ENCODE peak calls at places on chromosomes 1 and 21, in nine cellular contexts. N, P, W, G, H, Y, D, L and X are unnamed samples.

GRCh38 chr1:33244143-33244808 is 12.0 kb upstream of the ZNF362 start:
- DNase-seq in N (no peak), G (no peak), L (no peak), W (peak), H (no peak), Y (no peak), D (peak), P (no peak), X (no peak)

GRCh38 chr1:196136396-196136795 is 471.8 kb downstream of the KCNT2 start:
- DNase-seq in N (no peak), D (no peak), P (no peak), Y (no peak), G (no peak), W (peak), L (no peak), H (no peak), X (no peak)

GRCh38 chr21:37787456-37787855 is 128.8 kb downstream of the KCNJ6 start:
- DNase-seq in L (no peak), Y (peak), G (no peak), D (no peak), H (peak), P (no peak), W (peak), N (no peak), X (peak)

GRCh38 chr1:158506369-158506987 is 34.5 kb downstream of the OR10R2 start:
- DNase-seq in G (peak), N (peak), Y (peak), D (peak), L (peak), W (no peak), H (peak), P (no peak), X (no peak)

GRCh38 chr1:149966405-149966804 is 29.7 kb upstream of the MTMR11 start:
- DNase-seq in Y (no peak), N (no peak), G (no peak), H (no peak), P (no peak), W (no peak), L (no peak), D (no peak), X (no peak)

GRCh38 chr1:18542351-18542750 is 61.6 kb downstream of the KLHDC7A start:
- DNase-seq in N (no peak), L (no peak), P (peak), D (peak), G (no peak), Y (no peak), H (no peak), W (no peak), X (no peak)

GRCh38 chr1:42168397-42168682 is 3.8 kb upstream of the GUCA2A start:
- DNase-seq in N (no peak), W (no peak), Y (no peak), L (no peak), G (no peak), H (no peak), D (no peak), P (no peak), X (no peak)

GRCh38 chr1:38028105-38028591 is 15.6 kb downstream of the UTP11 start:
- DNase-seq in W (peak), D (peak), L (no peak), P (no peak), G (no peak), N (no peak), Y (no peak), H (no peak), X (no peak)

GRCh38 chr1:203424861-203425667 is 50.5 kb upstream of the PRELP start:
- DNase-seq in Y (no peak), L (no peak), N (no peak), H (no peak), W (no peak), G (no peak), D (no peak), P (peak), X (no peak)

GRCh38 chr1:62991152-62991551 is 207.2 kb downstream of the ATG4C start:
- DNase-seq in L (no peak), G (no peak), P (no peak), Y (no peak), N (no peak), W (no peak), D (peak), H (no peak), X (no peak)

GRCh38 chr1:143691400-143691891 is 280.3 kb downstream of the FAM72C start:
- DNase-seq in G (no peak), P (no peak), W (no peak), H (peak), D (no peak), Y (peak), N (no peak), L (no peak), X (no peak)

GRCh38 chr1:22607154-22607553 is 29.3 kb upstream of the C1QA start:
- DNase-seq in W (no peak), G (no peak), D (peak), H (no peak), P (no peak), L (no peak), Y (no peak), N (peak), X (no peak)

GRCh38 chr1:34132161-34132420 is 32.9 kb downstream of the CSMD2 start:
- DNase-seq in H (no peak), N (no peak), P (peak), G (no peak), D (peak), Y (no peak), W (no peak), L (no peak), X (no peak)

GRCh38 chr1:158019177-158019868 is 25.9 kb downstream of the KIRREL1 start:
- DNase-seq in P (peak), G (peak), Y (peak), N (peak), H (peak), L (peak), W (peak), D (peak), X (peak)

GRCh38 chr1:76668046-76668445 is 199.2 kb upstream of the ST6GALNAC5 start:
- DNase-seq in G (no peak), P (no peak), H (no peak), W (no peak), N (no peak), D (no peak), L (no peak), Y (no peak), X (no peak)

GRCh38 chr1:181131255-181131901 is 42.9 kb downstream of the IER5 start:
- DNase-seq in P (no peak), L (no peak), N (no peak), W (no peak), D (peak), H (no peak), Y (no peak), G (no peak), X (no peak)

GRCh38 chr1:246176126-246177024 is 330.7 kb downstream of the SMYD3 start:
- DNase-seq in W (no peak), D (no peak), N (no peak), Y (no peak), G (no peak), L (no peak), H (no peak), P (no peak), X (no peak)

GRCh38 chr1:80607064-80607463 is 1193.7 kb upstream of the ADGRL2 start:
- DNase-seq in Y (no peak), L (no peak), W (no peak), P (no peak), D (no peak), H (no peak), G (no peak), N (no peak), X (no peak)

GRCh38 chr1:89545264-89546038 is 20.8 kb downstream of the LRRC8B start:
- DNase-seq in P (no peak), H (no peak), N (no peak), G (no peak), Y (peak), L (peak), W (peak), D (no peak), X (no peak)

GRCh38 chr1:96424882-96425281 is 296.7 kb upstream of the PTBP2 start:
- DNase-seq in Y (peak), N (no peak), L (no peak), H (no peak), P (no peak), G (no peak), W (no peak), D (no peak), X (no peak)

GRCh38 chr21:25490742-25491141 is 116.5 kb downstream of the MRPL39 start:
- DNase-seq in D (no peak), L (no peak), W (no peak), N (no peak), H (no peak), G (no peak), P (no peak), Y (no peak), X (no peak)

GRCh38 chr1:108057536-108057935 is 92.6 kb upstream of the VAV3 start:
- DNase-seq in P (no peak), D (peak), W (no peak), Y (peak), H (no peak), N (peak), L (peak), G (peak), X (no peak)

GRCh38 chr1:25729774-25730173 is 70.2 kb upstream of the SELENON start:
- DNase-seq in Y (peak), W (no peak), D (no peak), G (no peak), N (no peak), P (no peak), L (no peak), H (no peak), X (no peak)

GRCh38 chr1:181102841-181103240 is 14.3 kb downstream of the IER5 start:
- DNase-seq in G (no peak), H (no peak), D (no peak), P (no peak), W (no peak), Y (no peak), N (no peak), L (no peak), X (no peak)

GRCh38 chr21:45334134-45334533 is 46.4 kb upstream of the POFUT2 start:
- DNase-seq in Y (no peak), L (no peak), W (no peak), P (no peak), N (no peak), H (no peak), G (no peak), D (no peak), X (no peak)

GRCh38 chr1:15303912-15304311 is 56.9 kb downstream of the FHAD1 start:
- DNase-seq in W (no peak), P (no peak), G (no peak), D (no peak), H (no peak), L (no peak), N (no peak), Y (no peak), X (no peak)

GRCh38 chr1:82861749-82862148 is 1061.0 kb downstream of the ADGRL2 start:
- DNase-seq in P (no peak), H (no peak), Y (no peak), N (no peak), L (no peak), G (no peak), W (no peak), D (no peak), X (no peak)

GRCh38 chr1:96565546-96565945 is 156.0 kb upstream of the PTBP2 start:
- DNase-seq in H (no peak), P (no peak), N (no peak), Y (peak), W (no peak), G (no peak), D (no peak), L (no peak), X (no peak)

GRCh38 chr1:82838066-82838465 is 1037.3 kb downstream of the ADGRL2 start:
- DNase-seq in L (no peak), D (no peak), N (no peak), W (no peak), Y (peak), H (no peak), P (no peak), G (no peak), X (no peak)

GRCh38 chr1:171911506-171911905 is 70.2 kb downstream of the DNM3 start:
- DNase-seq in P (no peak), H (peak), Y (peak), W (no peak), D (peak), G (no peak), N (no peak), L (peak), X (no peak)

GRCh38 chr21:15524855-15525254 is 204.9 kb upstream of the USP25 start:
- DNase-seq in N (no peak), W (no peak), P (no peak), G (no peak), Y (no peak), D (no peak), L (no peak), H (no peak), X (no peak)

GRCh38 chr21:30629173-30629572 is 5.8 kb upstream of the KRTAP20-2 start:
- DNase-seq in H (no peak), P (no peak), D (no peak), N (no peak), W (no peak), G (no peak), Y (peak), L (no peak), X (no peak)

GRCh38 chr1:56576880-56577858 is 2.2 kb downstream of the PLPP3 start:
- DNase-seq in G (no peak), H (peak), W (peak), L (peak), N (no peak), P (no peak), Y (peak), D (peak), X (no peak)

GRCh38 chr1:198848206-198848605 is 209.4 kb downstream of the PTPRC start:
- DNase-seq in H (no peak), P (no peak), Y (no peak), N (no peak), L (no peak), G (no peak), D (no peak), W (no peak), X (no peak)

GRCh38 chr1:111366256-111366655 is 61.3 kb downstream of the OVGP1 start:
- DNase-seq in H (no peak), D (no peak), Y (peak), P (no peak), G (no peak), W (no peak), L (no peak), N (no peak), X (no peak)

GRCh38 chr1:145736191-145736590 is 16.9 kb downstream of the CD160 start:
- DNase-seq in N (no peak), Y (no peak), P (no peak), W (no peak), D (no peak), G (no peak), H (no peak), L (no peak), X (no peak)

GRCh38 chr1:225897595-225898514 is 8.9 kb upstream of the LEFTY1 start:
- DNase-seq in P (no peak), H (no peak), L (no peak), Y (no peak), G (no peak), W (no peak), N (no peak), D (no peak), X (no peak)

GRCh38 chr1:225896937-225897549 is 8.1 kb upstream of the LEFTY1 start:
- DNase-seq in G (no peak), W (peak), N (no peak), P (no peak), H (peak), D (peak), L (peak), Y (no peak), X (no peak)

GRCh38 chr1:225903623-225904022 is 14.7 kb upstream of the LEFTY1 start:
- DNase-seq in P (no peak), W (no peak), N (no peak), D (peak), G (no peak), L (no peak), Y (no peak), H (no peak), X (no peak)

DNA sequence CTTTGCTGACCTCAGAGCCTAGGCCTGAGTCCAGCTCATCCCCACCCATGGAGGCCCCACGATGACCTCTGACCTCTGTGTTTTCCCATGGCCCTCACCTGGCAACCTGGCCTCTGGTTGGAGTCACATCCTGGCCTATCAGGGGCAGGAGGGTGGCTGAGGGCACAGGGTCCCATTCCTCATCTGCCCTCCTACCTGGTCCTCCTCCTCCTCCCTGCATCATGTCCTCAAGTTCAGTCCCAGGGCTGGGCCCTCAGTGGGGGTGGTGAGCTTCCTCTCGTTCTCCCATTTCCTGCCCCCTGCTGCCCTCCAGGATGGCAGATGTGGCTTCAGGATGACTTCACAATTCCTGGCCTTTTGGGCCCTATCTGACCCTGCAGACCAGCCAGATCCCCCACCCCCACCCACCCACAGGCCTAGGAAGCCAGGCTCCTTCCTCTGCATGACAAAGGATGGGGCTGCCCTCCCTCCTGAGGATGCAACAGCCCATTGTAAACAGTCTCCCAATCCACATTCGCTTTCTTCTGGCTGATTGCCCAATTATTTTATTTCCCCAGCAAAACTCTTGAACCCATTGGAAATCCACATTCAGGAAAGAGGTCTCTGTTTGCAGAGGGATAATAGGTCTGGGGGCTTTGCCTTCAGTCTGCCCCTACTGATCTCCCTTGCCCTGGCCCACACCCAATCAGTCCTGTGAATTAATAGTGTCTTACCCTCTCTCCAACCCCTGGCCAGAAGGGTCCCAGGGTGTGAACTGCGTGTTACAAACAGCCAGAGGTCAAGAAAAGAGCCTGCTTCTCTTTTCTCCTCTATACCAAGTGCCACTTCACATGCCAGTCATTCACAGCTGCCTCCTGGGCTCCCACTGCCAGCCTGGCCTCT is 10.3 kb upstream of the LEFTY1 start:
- DNase-seq in H (no peak), W (no peak), D (peak), G (no peak), P (no peak), N (peak), L (no peak), Y (no peak), X (no peak)
- TF ChIP-seq CTCF in H (no peak), W (no peak), D (no peak), G (no peak), P (no peak), N (no peak), L (no peak), Y (no peak), X (no peak)

GRCh38 chr1:5831600-5832335 is 160.5 kb downstream of the NPHP4 start:
- DNase-seq in N (peak), P (no peak), D (peak), W (no peak), L (no peak), H (no peak), Y (no peak), G (no peak), X (no peak)

GRCh38 chr1:5829414-5829813 is 162.8 kb downstream of the NPHP4 start:
- DNase-seq in G (no peak), N (no peak), H (no peak), Y (no peak), P (no peak), L (no peak), W (no peak), D (no peak), X (no peak)

GRCh38 chr1:5828322-5828935 is 163.8 kb downstream of the NPHP4 start:
- DNase-seq in D (no peak), L (no peak), W (no peak), P (no peak), G (no peak), H (no peak), Y (no peak), N (no peak), X (no peak)

GRCh38 chr1:5832916-5833895 is 159.0 kb downstream of the NPHP4 start:
- DNase-seq in Y (no peak), P (no peak), N (no peak), W (no peak), G (no peak), L (no peak), H (no peak), D (no peak), X (no peak)

DNA sequence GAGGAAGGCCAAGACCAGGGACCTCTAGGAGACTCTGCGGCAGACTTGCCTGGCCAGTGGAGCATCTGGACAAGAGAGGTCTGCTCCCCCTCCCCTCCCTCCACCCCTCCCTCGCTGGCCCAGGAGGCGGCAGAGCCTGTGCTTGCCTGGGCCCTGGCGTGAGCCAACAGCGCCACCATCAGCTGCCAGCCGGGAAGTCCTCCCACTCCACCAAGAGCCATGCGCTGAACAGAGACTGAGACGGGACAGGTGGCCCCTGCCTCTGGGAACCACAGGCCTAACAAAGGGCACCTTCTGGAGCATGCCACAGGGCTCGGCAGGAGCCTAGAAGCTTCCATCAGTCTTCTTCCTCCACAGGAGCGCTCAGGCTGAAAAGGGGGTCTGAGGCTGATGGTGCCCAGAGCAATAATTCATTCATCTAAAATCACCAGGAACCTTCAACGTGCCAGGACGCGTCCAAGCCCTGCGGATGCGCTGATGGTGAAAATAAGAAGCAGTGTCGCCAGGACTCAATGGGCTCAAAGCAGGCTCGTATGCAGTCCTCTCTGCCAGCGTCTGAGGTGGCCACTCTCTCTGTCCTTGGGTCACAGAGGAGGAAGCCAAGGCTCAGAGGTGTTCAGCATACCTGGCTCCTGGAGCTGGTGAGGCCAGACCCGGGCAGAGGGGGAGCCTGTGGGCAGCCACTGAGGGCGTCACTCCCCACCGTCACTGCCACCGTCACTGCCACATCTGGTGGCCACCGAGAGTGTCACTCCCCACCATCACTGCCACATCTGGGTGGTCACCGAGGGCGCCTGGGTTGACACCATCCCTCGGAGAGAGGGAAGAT is 161.2 kb downstream of the NPHP4 start:
- DNase-seq in W (peak), N (peak), G (no peak), Y (no peak), D (peak), H (peak), L (no peak), P (no peak), X (no peak)
- TF ChIP-seq CTCF in W (no peak), N (peak), G (no peak), Y (no peak), D (peak), H (no peak), L (no peak), P (no peak), X (no peak)

GRCh38 chr1:220511785-220512184 is 16.2 kb upstream of the MARK1 start:
- DNase-seq in L (peak), P (no peak), Y (no peak), W (peak), D (peak), H (no peak), N (peak), G (peak), X (no peak)
- TF ChIP-seq CTCF in L (no peak), P (no peak), Y (no peak), W (no peak), D (peak), H (no peak), N (peak), G (no peak), X (no peak)

DNA sequence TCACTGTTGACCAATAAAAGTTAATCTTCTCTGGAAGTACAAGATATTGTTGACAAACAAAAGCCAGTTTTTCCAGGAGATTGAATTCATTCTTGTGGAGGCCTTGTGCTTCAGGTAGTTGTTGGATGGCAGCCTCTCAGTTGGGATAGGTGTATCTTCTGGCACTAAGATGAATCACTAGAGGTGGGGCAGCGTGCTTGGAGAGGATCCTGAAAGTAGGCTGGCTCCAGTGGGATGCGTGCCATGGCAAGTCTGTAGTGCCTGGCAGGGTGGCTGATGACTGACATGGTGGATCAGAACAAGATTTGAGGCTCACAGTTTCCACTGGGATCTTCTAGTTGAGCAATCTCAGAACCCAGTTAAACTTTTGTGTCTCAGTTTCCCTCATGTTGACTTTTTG is 2.4 kb downstream of the VPS13D start:
- DNase-seq in G (no peak), P (no peak), N (no peak), H (no peak), L (no peak), Y (no peak), W (peak), D (no peak), X (no peak)
- TF ChIP-seq CTCF in G (no peak), P (no peak), N (no peak), H (no peak), L (no peak), Y (no peak), W (no peak), D (no peak), X (no peak)